ENCODE peak calls at places on chromosomes 7 and 10, in six cellular contexts. One of them, this sample, is unnamed.

GRCh38 chr7:109868215-109868614 is 1222.7 kb upstream of the LRRN3 start:
- DNase-seq in cardiac fibroblast: no peak
- DNase-seq in transverse colon: no peak
- DNase-seq in fibroblast of pulmonary artery: no peak
- DNase-seq in tibial artery: no peak
- DNase-seq in uterus: no peak
- DNase-seq in this sample: no peak

GRCh38 chr10:103605359-103606156 is 112.1 kb downstream of the NEURL1 start:
- DNase-seq in transverse colon: peak
- DNase-seq in fibroblast of pulmonary artery: peak
- DNase-seq in uterus: peak
- DNase-seq in cardiac fibroblast: peak
- DNase-seq in tibial artery: peak
- DNase-seq in this sample: peak

GRCh38 chr7:17988136-17988535 is 39.5 kb downstream of the PRPS1L1 start:
- DNase-seq in cardiac fibroblast: no peak
- DNase-seq in tibial artery: no peak
- DNase-seq in transverse colon: no peak
- DNase-seq in fibroblast of pulmonary artery: no peak
- DNase-seq in uterus: no peak
- DNase-seq in this sample: no peak

GRCh38 chr10:16689227-16689626 is 128.0 kb downstream of the RSU1 start:
- DNase-seq in tibial artery: no peak
- DNase-seq in cardiac fibroblast: peak
- DNase-seq in transverse colon: no peak
- DNase-seq in uterus: no peak
- DNase-seq in fibroblast of pulmonary artery: peak
- DNase-seq in this sample: peak

GRCh38 chr7:85820702-85821443 is 634.0 kb upstream of the SEMA3D start:
- DNase-seq in cardiac fibroblast: no peak
- DNase-seq in tibial artery: peak
- DNase-seq in uterus: no peak
- DNase-seq in transverse colon: no peak
- DNase-seq in fibroblast of pulmonary artery: no peak
- DNase-seq in this sample: no peak

GRCh38 chr7:88306590-88307048 is at the start of gene STEAP4:
- DNase-seq in cardiac fibroblast: peak
- DNase-seq in tibial artery: peak
- DNase-seq in uterus: peak
- DNase-seq in transverse colon: peak
- DNase-seq in fibroblast of pulmonary artery: peak
- DNase-seq in this sample: peak

GRCh38 chr10:63157845-63158624 is 24.9 kb downstream of the NRBF2 start:
- DNase-seq in transverse colon: no peak
- DNase-seq in cardiac fibroblast: peak
- DNase-seq in fibroblast of pulmonary artery: peak
- DNase-seq in uterus: no peak
- DNase-seq in tibial artery: no peak
- DNase-seq in this sample: peak

GRCh38 chr7:148264933-148265557 is 325.5 kb upstream of the C7orf33 start:
- DNase-seq in fibroblast of pulmonary artery: peak
- DNase-seq in cardiac fibroblast: peak
- DNase-seq in transverse colon: no peak
- DNase-seq in tibial artery: no peak
- DNase-seq in uterus: no peak
- DNase-seq in this sample: peak

GRCh38 chr7:40698214-40698920 is 563.6 kb downstream of the SUGCT start:
- DNase-seq in cardiac fibroblast: no peak
- DNase-seq in tibial artery: no peak
- DNase-seq in fibroblast of pulmonary artery: no peak
- DNase-seq in transverse colon: no peak
- DNase-seq in uterus: no peak
- DNase-seq in this sample: no peak

GRCh38 chr7:134767567-134768168 is 11.8 kb upstream of the CALD1 start:
- DNase-seq in fibroblast of pulmonary artery: no peak
- DNase-seq in uterus: no peak
- DNase-seq in cardiac fibroblast: no peak
- DNase-seq in tibial artery: no peak
- DNase-seq in transverse colon: no peak
- DNase-seq in this sample: no peak

GRCh38 chr7:67478066-67478465 is 481.4 kb downstream of the TYW1 start:
- DNase-seq in cardiac fibroblast: no peak
- DNase-seq in uterus: no peak
- DNase-seq in fibroblast of pulmonary artery: no peak
- DNase-seq in transverse colon: no peak
- DNase-seq in tibial artery: no peak
- DNase-seq in this sample: no peak

GRCh38 chr7:103932389-103932788 is 57.1 kb downstream of the RELN start:
- DNase-seq in cardiac fibroblast: no peak
- DNase-seq in fibroblast of pulmonary artery: no peak
- DNase-seq in tibial artery: no peak
- DNase-seq in uterus: no peak
- DNase-seq in transverse colon: no peak
- DNase-seq in this sample: no peak

GRCh38 chr10:85849315-85849714 is 517.3 kb downstream of the GRID1 start:
- DNase-seq in tibial artery: no peak
- DNase-seq in transverse colon: no peak
- DNase-seq in uterus: no peak
- DNase-seq in cardiac fibroblast: no peak
- DNase-seq in fibroblast of pulmonary artery: no peak
- DNase-seq in this sample: no peak

GRCh38 chr10:119355930-119356329 is 148.6 kb downstream of the GRK5 start:
- DNase-seq in tibial artery: no peak
- DNase-seq in uterus: no peak
- DNase-seq in transverse colon: no peak
- DNase-seq in cardiac fibroblast: peak
- DNase-seq in fibroblast of pulmonary artery: no peak
- DNase-seq in this sample: no peak

GRCh38 chr7:92461027-92462003 is 14.0 kb downstream of the GATAD1 start:
- DNase-seq in fibroblast of pulmonary artery: peak
- DNase-seq in transverse colon: peak
- DNase-seq in cardiac fibroblast: peak
- DNase-seq in tibial artery: no peak
- DNase-seq in uterus: no peak
- DNase-seq in this sample: peak

GRCh38 chr10:118926018-118926417 is 103.5 kb upstream of the NANOS1 start:
- DNase-seq in cardiac fibroblast: no peak
- DNase-seq in tibial artery: no peak
- DNase-seq in fibroblast of pulmonary artery: no peak
- DNase-seq in transverse colon: no peak
- DNase-seq in uterus: no peak
- DNase-seq in this sample: no peak

GRCh38 chr7:119664601-119665000 is 608.4 kb upstream of the KCND2 start:
- DNase-seq in cardiac fibroblast: peak
- DNase-seq in transverse colon: no peak
- DNase-seq in fibroblast of pulmonary artery: peak
- DNase-seq in uterus: no peak
- DNase-seq in tibial artery: no peak
- DNase-seq in this sample: peak

GRCh38 chr7:2171855-2172254 is 60.9 kb downstream of the MAD1L1 start:
- DNase-seq in cardiac fibroblast: no peak
- DNase-seq in fibroblast of pulmonary artery: no peak
- DNase-seq in tibial artery: no peak
- DNase-seq in transverse colon: no peak
- DNase-seq in uterus: no peak
- DNase-seq in this sample: no peak

GRCh38 chr7:100855515-100855914 is 3.0 kb downstream of the SLC12A9 start:
- DNase-seq in uterus: no peak
- DNase-seq in transverse colon: no peak
- DNase-seq in tibial artery: no peak
- DNase-seq in fibroblast of pulmonary artery: no peak
- DNase-seq in cardiac fibroblast: no peak
- DNase-seq in this sample: no peak

DNA sequence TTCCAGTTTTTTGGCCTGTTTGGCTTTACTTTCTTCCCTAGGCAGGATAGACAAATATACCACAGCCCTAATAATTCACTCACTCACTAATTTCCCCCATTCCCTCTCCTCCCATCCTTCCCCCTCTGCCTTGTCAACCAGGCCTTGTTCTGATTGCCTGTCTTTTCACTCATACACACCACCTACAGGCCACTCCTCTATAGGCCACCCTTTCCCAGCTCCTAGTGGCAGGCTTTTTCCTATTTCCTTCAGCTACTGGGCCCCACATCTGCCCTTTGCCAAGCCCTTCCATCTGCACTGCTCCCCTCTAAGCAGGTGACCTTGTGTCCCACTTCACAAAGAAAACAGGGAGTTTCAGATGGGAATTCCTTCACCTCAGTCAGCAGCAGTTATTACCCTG is 59.8 kb upstream of the MSRB2 start:
- DNase-seq in fibroblast of pulmonary artery: no peak
- DNase-seq in tibial artery: no peak
- DNase-seq in uterus: no peak
- DNase-seq in cardiac fibroblast: peak
- DNase-seq in transverse colon: no peak
- DNase-seq in this sample: no peak
- TF ChIP-seq CTCF in fibroblast of pulmonary artery: peak
- TF ChIP-seq CTCF in tibial artery: no peak
- TF ChIP-seq CTCF in uterus: no peak
- TF ChIP-seq CTCF in cardiac fibroblast: peak
- TF ChIP-seq CTCF in transverse colon: no peak
- TF ChIP-seq CTCF in this sample: peak

GRCh38 chr7:151248191-151249033 is at the start of gene SMARCD3:
- DNase-seq in fibroblast of pulmonary artery: peak
- DNase-seq in tibial artery: peak
- DNase-seq in cardiac fibroblast: peak
- DNase-seq in transverse colon: peak
- DNase-seq in uterus: peak
- DNase-seq in this sample: peak

GRCh38 chr7:151249034-151249731 is 689 bp upstream of the SMARCD3 start:
- DNase-seq in cardiac fibroblast: peak
- DNase-seq in uterus: peak
- DNase-seq in transverse colon: peak
- DNase-seq in tibial artery: peak
- DNase-seq in fibroblast of pulmonary artery: peak
- DNase-seq in this sample: peak

GRCh38 chr7:151247016-151247580 is 1.4 kb downstream of the SMARCD3 start:
- DNase-seq in transverse colon: no peak
- DNase-seq in tibial artery: no peak
- DNase-seq in fibroblast of pulmonary artery: no peak
- DNase-seq in cardiac fibroblast: no peak
- DNase-seq in uterus: no peak
- DNase-seq in this sample: no peak

GRCh38 chr7:151246161-151247015 is 2.1 kb downstream of the SMARCD3 start:
- DNase-seq in fibroblast of pulmonary artery: no peak
- DNase-seq in cardiac fibroblast: no peak
- DNase-seq in transverse colon: no peak
- DNase-seq in uterus: no peak
- DNase-seq in tibial artery: no peak
- DNase-seq in this sample: no peak

DNA sequence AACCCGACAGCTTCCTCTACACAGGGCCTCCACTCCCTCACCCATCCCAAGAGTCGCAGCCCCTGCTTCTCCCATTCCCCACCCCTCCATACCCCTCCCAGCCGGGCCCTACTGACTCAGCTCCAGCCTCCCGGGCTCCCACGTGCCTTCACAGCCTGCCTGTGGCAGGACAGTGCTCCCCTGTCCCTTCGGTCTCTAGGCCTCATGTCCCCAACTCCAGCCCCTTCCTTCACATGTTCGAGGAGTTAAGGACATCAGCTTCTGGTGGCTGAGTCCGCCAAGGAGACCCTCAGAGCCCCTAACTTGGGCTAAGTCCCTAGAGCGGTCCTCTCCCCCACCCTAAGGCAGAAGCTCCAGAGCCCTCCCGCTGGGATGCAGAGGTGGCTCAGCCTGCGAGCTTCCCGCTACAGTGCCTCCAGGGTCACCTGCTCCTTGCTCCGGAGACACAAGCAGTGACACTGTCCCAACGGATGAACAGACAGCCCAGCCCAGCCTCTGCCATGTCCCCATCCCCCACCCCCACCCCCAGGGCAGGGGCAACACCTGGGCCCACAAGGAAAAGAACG is 800 bp downstream of the SMARCD3 start:
- DNase-seq in transverse colon: no peak
- DNase-seq in uterus: no peak
- DNase-seq in fibroblast of pulmonary artery: no peak
- DNase-seq in cardiac fibroblast: no peak
- DNase-seq in tibial artery: peak
- DNase-seq in this sample: no peak
- H3K4me3 ChIP-seq in transverse colon: peak
- H3K4me3 ChIP-seq in uterus: peak
- H3K4me3 ChIP-seq in fibroblast of pulmonary artery: peak
- H3K4me3 ChIP-seq in cardiac fibroblast: peak
- H3K4me3 ChIP-seq in tibial artery: peak
- H3K4me3 ChIP-seq in this sample: peak

GRCh38 chr7:123054357-123055133 is 59.0 kb upstream of the TAS2R16 start:
- DNase-seq in transverse colon: no peak
- DNase-seq in uterus: no peak
- DNase-seq in cardiac fibroblast: peak
- DNase-seq in tibial artery: no peak
- DNase-seq in fibroblast of pulmonary artery: no peak
- DNase-seq in this sample: no peak
- TF ChIP-seq CTCF in transverse colon: no peak
- TF ChIP-seq CTCF in uterus: no peak
- TF ChIP-seq CTCF in cardiac fibroblast: peak
- TF ChIP-seq CTCF in tibial artery: no peak
- TF ChIP-seq CTCF in fibroblast of pulmonary artery: no peak
- TF ChIP-seq CTCF in this sample: no peak

GRCh38 chr10:70494966-70495365 is 16.4 kb downstream of the PALD1 start:
- DNase-seq in uterus: no peak
- DNase-seq in tibial artery: no peak
- DNase-seq in fibroblast of pulmonary artery: no peak
- DNase-seq in cardiac fibroblast: no peak
- DNase-seq in transverse colon: peak
- DNase-seq in this sample: no peak

GRCh38 chr10:70494536-70494935 is 16.0 kb downstream of the PALD1 start:
- DNase-seq in uterus: no peak
- DNase-seq in fibroblast of pulmonary artery: no peak
- DNase-seq in tibial artery: no peak
- DNase-seq in cardiac fibroblast: no peak
- DNase-seq in transverse colon: no peak
- DNase-seq in this sample: no peak

GRCh38 chr10:70492786-70493659 is 14.5 kb downstream of the PALD1 start:
- DNase-seq in transverse colon: peak
- DNase-seq in cardiac fibroblast: peak
- DNase-seq in uterus: no peak
- DNase-seq in tibial artery: no peak
- DNase-seq in fibroblast of pulmonary artery: no peak
- DNase-seq in this sample: peak

GRCh38 chr10:70495691-70496261 is 17.2 kb downstream of the PALD1 start:
- DNase-seq in fibroblast of pulmonary artery: no peak
- DNase-seq in transverse colon: no peak
- DNase-seq in uterus: no peak
- DNase-seq in tibial artery: no peak
- DNase-seq in cardiac fibroblast: no peak
- DNase-seq in this sample: no peak

DNA sequence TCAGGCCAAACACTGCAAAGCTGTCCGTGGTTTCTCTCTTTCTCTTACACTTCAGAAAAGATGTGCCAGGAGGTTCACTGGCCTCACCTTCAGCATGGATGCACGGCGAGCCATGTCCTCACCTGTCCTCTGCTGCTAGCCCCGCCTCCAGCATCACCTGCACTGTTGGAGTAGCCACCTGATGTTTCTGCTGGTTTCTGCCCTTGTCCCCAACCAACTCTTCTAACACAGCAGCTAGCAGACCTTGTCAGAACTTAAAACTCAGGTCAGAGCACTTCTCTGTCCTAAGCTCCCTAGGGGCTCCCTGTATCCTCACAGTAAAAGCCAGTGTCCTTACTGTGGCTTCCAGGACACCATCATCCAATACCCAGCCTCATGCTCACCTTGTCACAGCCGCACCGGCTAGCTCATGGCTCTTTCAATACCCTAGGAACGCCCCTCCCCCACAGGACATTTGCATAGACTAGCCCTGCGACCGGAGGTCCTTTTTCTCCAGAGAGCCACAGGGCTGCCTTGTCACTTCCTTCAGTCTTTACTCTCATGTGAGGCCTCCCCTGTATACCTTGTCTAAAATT is 15.2 kb downstream of the PALD1 start:
- DNase-seq in cardiac fibroblast: no peak
- DNase-seq in tibial artery: no peak
- DNase-seq in fibroblast of pulmonary artery: no peak
- DNase-seq in transverse colon: peak
- DNase-seq in uterus: no peak
- DNase-seq in this sample: no peak
- H3K4me3 ChIP-seq in cardiac fibroblast: no peak
- H3K4me3 ChIP-seq in tibial artery: no peak
- H3K4me3 ChIP-seq in fibroblast of pulmonary artery: no peak
- H3K4me3 ChIP-seq in transverse colon: no peak
- H3K4me3 ChIP-seq in uterus: no peak
- H3K4me3 ChIP-seq in this sample: no peak

This sample was measured in AG10803.